ENCODE peak calls at places on chromosomes 2 and 18, in five cellular contexts. O is PC-3, X is PC-9, I is GM23248, H is GM23338. K is an unnamed sample. For H3F3A, the result is how much of the 10 kb centered on the place peaks cover.

GRCh38 chr2:131394147-131394931 is 30.4 kb upstream of the RAB6D start:
- DNase-seq in O (no peak), X (peak), I (peak), H (peak), K (peak)

GRCh38 chr2:241189856-241190201 is 1.4 kb downstream of the ANO7 start:
- DNase-seq in O (no peak), X (no peak), I (no peak), H (no peak), K (no peak)

GRCh38 chr18:8608795-8609673 is at the start of gene RAB12:
- DNase-seq in O (peak), X (peak), I (peak), H (peak), K (peak)

GRCh38 chr2:190882831-190883582 is 2.4 kb downstream of the GLS start:
- DNase-seq in O (peak), X (no peak), I (peak), H (no peak), K (peak)

GRCh38 chr2:11506611-11506969 is 27.3 kb upstream of the GREB1 start:
- DNase-seq in O (no peak), X (no peak), I (no peak), H (no peak), K (no peak)

GRCh38 chr2:240335061-240335460 is 100.4 kb upstream of the GPC1 start:
- DNase-seq in O (no peak), X (no peak), I (no peak), H (no peak), K (no peak)

GRCh38 chr2:111537078-111537620 is 346.8 kb downstream of the ANAPC1 start:
- DNase-seq in O (no peak), X (no peak), I (no peak), H (no peak), K (no peak)

GRCh38 chr2:138490673-138491494 is 10.7 kb upstream of the SPOPL start:
- DNase-seq in O (peak), X (no peak), I (no peak), H (no peak), K (no peak)

GRCh38 chr2:144659731-144660275 is 139.9 kb upstream of the ZEB2 start:
- DNase-seq in O (peak), X (peak), I (peak), H (no peak), K (no peak)

GRCh38 chr18:63890950-63891304 is 3.4 kb downstream of the SERPINB2 start:
- DNase-seq in O (peak), X (no peak), I (no peak), H (no peak), K (no peak)

GRCh38 chr2:66445781-66446177 is 10.9 kb downstream of the MEIS1 start:
- DNase-seq in O (no peak), X (no peak), I (peak), H (peak), K (peak)

GRCh38 chr2:66447676-66448075 is 12.8 kb downstream of the MEIS1 start:
- DNase-seq in O (no peak), X (no peak), I (peak), H (no peak), K (no peak)

GRCh38 chr2:66446178-66446860 is 11.4 kb downstream of the MEIS1 start:
- DNase-seq in O (no peak), X (no peak), I (peak), H (peak), K (peak)

GRCh38 chr2:66448592-66448991 is 13.7 kb downstream of the MEIS1 start:
- DNase-seq in O (no peak), X (no peak), I (no peak), H (no peak), K (no peak)

DNA sequence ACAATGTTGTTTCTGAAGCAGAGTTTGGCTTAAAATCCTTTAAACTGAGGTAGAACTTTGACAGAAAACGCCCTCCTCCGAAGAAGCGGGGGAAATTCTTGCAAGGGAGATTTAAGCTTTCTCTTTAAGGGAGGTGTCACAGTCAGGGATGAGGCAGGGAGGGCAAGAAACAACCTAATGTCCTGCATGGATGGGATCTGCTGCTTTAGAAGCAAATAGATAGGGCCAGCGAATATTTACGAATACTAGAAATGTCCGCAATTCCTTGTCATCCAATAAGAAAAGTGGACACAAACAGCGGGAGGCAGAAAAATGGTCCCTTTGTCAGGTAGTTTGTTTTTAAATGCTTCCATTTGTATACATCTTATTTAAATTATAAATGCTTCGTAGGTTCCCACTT is 12.0 kb downstream of the MEIS1 start:
- DNase-seq in O (no peak), X (no peak), I (no peak), H (no peak), K (no peak)
- H3K4me3 ChIP-seq in O (no peak), X (no peak), I (peak), H (peak), K (peak)

GRCh38 chr2:28752608-28752984 is 966 bp downstream of the PPP1CB start:
- DNase-seq in O (no peak), X (no peak), I (no peak), H (no peak), K (no peak)
- H3F3A ChIP-seq in O (under half), X (under half), I (under half), H (under half), K (under half)

GRCh38 chr2:119136093-119136492 is 22.5 kb downstream of the C1QL2 start:
- DNase-seq in O (peak), X (no peak), I (peak), H (no peak), K (no peak)
- TF ChIP-seq EZH2 in O (no peak), X (no peak), I (no peak), H (no peak), K (no peak)

DNA sequence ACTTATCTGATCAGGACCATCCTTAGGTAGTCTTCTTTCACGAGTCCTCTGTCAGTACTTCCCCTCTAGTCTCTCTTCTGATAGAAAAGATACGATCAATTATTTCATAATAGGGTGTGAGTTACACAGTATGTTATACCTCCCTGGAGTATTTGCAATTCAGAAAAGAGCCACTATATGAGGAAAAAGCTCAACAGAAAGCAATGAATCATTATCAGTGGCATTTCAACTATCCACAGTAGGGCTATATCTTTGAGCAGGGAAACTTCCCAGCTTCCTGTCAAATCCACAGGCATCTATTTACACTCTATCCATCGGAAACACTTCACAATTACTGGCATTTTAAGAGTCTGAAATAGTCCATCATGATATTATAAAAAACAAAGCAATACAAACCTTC is 105.3 kb upstream of the ACVR2A start:
- DNase-seq in O (peak), X (no peak), I (peak), H (no peak), K (no peak)
- H3K4me3 ChIP-seq in O (no peak), X (no peak), I (no peak), H (no peak), K (no peak)

GRCh38 chr18:23220355-23220754 is 85.1 kb downstream of the CABLES1 start:
- DNase-seq in O (no peak), X (no peak), I (no peak), H (no peak), K (no peak)

GRCh38 chr18:23226930-23227728 is 91.8 kb downstream of the CABLES1 start:
- DNase-seq in O (peak), X (no peak), I (peak), H (no peak), K (no peak)

GRCh38 chr18:23226386-23226785 is 91.1 kb downstream of the CABLES1 start:
- DNase-seq in O (no peak), X (no peak), I (peak), H (no peak), K (no peak)

GRCh38 chr18:23225518-23225917 is 90.2 kb downstream of the CABLES1 start:
- DNase-seq in O (peak), X (no peak), I (peak), H (no peak), K (no peak)

DNA sequence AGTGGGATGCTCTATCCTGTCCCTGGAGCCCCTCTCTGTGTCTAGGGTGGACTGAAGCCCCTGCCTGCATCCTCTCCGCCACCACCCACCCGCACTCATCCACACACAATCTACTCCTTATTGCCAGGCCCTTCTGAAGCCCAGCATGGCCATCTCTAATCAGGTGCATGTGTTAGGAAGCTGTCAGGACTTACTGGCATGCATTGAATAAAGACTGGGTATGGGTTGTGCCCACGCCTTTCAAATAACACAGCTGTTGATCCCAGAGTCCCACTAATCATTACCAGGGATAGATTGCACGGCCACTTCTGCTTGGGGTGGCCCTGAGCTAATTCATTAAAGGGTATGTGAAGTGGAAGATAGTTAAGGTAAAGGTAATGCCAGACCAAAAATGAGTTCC is 88.4 kb downstream of the CABLES1 start:
- DNase-seq in O (no peak), X (no peak), I (no peak), H (no peak), K (no peak)
- H3F3A ChIP-seq in O (under half), X (under half), I (under half), H (under half), K (under half)

DNA sequence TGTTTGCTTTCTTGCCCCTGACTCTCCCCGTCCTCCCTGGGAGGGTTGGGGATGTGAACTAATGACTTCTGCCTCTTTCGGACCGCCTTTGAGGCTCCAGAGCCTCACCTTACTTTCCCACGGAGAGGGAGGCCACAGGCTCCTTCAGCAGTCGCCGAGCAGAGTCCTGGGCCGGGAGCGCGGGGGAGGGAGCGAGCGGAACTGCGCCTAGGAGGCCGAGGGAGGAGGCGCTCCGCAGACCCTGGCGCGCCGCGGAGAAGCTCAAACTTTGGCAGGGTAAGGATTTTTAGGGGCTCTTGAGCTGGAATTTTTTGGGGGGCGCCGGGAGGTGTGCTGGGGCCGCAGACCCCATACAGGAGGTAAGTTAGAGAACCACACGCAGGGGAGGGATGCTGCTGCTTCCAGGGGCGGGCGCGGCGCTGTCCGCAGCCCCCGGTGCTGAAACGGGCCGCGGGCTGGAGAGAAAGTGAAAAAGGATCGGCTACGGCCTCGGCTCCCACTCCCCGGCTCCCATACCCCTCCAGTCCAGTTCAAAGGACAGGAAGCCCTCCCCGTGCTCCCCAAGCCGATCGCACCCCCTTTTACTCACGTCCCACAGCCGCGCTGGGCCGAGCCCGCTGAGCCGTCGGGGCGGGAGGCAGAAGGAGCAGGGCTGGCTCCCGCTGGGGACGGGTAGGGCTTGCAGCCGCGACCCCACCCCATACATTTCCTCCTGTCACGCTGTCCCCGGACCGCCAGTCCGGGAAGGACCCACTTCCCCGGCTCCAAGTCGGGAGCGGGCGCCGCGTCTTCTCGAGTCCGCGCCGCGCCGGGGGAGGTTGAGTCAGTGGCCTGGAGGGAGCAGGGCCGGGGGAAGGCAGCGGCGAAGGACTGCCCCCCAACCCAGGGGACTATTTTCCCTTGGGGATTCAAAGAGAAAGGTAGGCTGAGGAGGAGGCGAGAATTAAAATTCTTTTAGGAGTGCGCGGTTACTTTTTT is at the start of gene CNGA3:
- DNase-seq in O (no peak), X (no peak), I (peak), H (peak), K (peak)
- TF ChIP-seq EZH2 in O (no peak), X (no peak), I (peak), H (no peak), K (peak)

K was measured in neural progenitor cell.